ENCODE peak calls at places on chromosomes 11 and 22, in eight cellular contexts. W is HTR-8/SVneo; B is GDM1; E is MCF 10A; J is central memory CD4-positive, alpha-beta T cell; R is midbrain; Z is nephron progenitor cell; V is ACHN. I is an unnamed sample.

GRCh38 chr22:50105529-50106100 is 15.8 kb downstream of the MOV10L1 start:
- DNase-seq in W (no peak), J (no peak), V (no peak), E (no peak), R (no peak), Z (no peak), B (peak; percentile 63), I (no peak)

GRCh38 chr11:105268404-105269062 is 129.0 kb upstream of the CARD18 start:
- DNase-seq in E (no peak), B (no peak), Z (no peak), R (no peak), V (no peak), J (no peak), W (no peak), I (no peak)

GRCh38 chr22:39135092-39135896 is 17.2 kb downstream of the CBX7 start:
- DNase-seq in R (no peak), E (peak; percentile 69), B (no peak), V (peak; percentile 48), J (no peak), W (peak; percentile 42), Z (peak; percentile 82), I (peak; percentile 81)

GRCh38 chr11:43923327-43924111 is 18.9 kb upstream of the C11orf96 start:
- DNase-seq in W (no peak), Z (peak; percentile 40), V (no peak), B (no peak), J (no peak), R (peak; percentile 52), E (no peak), I (no peak)

GRCh38 chr22:36220457-36220921 is 18.8 kb downstream of the APOL2 start:
- DNase-seq in W (no peak), J (no peak), E (peak; percentile 45), V (no peak), B (no peak), Z (no peak), R (no peak), I (no peak)

GRCh38 chr11:32658639-32659406 is 75.2 kb downstream of the EIF3M start:
- DNase-seq in J (no peak), W (no peak), V (no peak), E (peak; percentile 6), Z (no peak), B (no peak), R (no peak), I (no peak)

GRCh38 chr11:123718075-123718868 is 23.2 kb downstream of the ZNF202 start:
- DNase-seq in E (no peak), W (no peak), J (no peak), Z (no peak), R (no peak), B (no peak), V (no peak), I (no peak)

GRCh38 chr22:38554281-38554680 is 15.7 kb downstream of the DMC1 start:
- DNase-seq in W (no peak), V (no peak), E (no peak), R (no peak), Z (no peak), J (no peak), B (no peak), I (no peak)

GRCh38 chr11:13480198-13480597 is 15.6 kb downstream of the PTH start:
- DNase-seq in J (no peak), E (peak; percentile 21), V (no peak), Z (no peak), W (no peak), B (no peak), R (no peak), I (no peak)

GRCh38 chr11:71279916-71280645 is 27.7 kb upstream of the SHANK2 start:
- DNase-seq in W (no peak), R (no peak), Z (no peak), V (no peak), E (no peak), B (no peak), J (no peak), I (no peak)

GRCh38 chr22:36367066-36367465 is 20.7 kb downstream of the MYH9 start:
- DNase-seq in Z (no peak), W (no peak), V (no peak), E (no peak), J (no peak), B (no peak), R (no peak), I (no peak)

GRCh38 chr22:26981520-26981919 is 324.1 kb downstream of the MIAT start:
- DNase-seq in B (no peak), E (no peak), Z (no peak), W (no peak), V (no peak), R (no peak), J (no peak), I (no peak)

GRCh38 chr22:41320416-41321240 is 19.3 kb downstream of the ZC3H7B start:
- DNase-seq in V (no peak), Z (peak; percentile 23), W (no peak), B (no peak), E (no peak), R (no peak), J (no peak), I (no peak)

GRCh38 chr11:46295312-46295995 is 18.0 kb downstream of the CREB3L1 start:
- DNase-seq in B (peak; percentile 64), W (peak; percentile 87), Z (peak; percentile 90), R (peak; percentile 67), V (peak; percentile 80), J (peak; percentile 71), E (peak; percentile 72), I (no peak)

GRCh38 chr11:284081-285020 is 4.6 kb upstream of the PGGHG start:
- DNase-seq in V (no peak), E (no peak), Z (peak; percentile 59), W (no peak), B (no peak), R (no peak), J (no peak), I (peak; percentile 41)

GRCh38 chr11:57269580-57270021 is 32.6 kb upstream of the APLNR start:
- DNase-seq in W (no peak), Z (no peak), J (no peak), E (no peak), V (no peak), B (no peak), R (no peak), I (no peak)

GRCh38 chr11:79018371-79018849 is 422.4 kb downstream of the TENM4 start:
- DNase-seq in Z (no peak), V (no peak), B (no peak), E (no peak), J (no peak), W (no peak), R (no peak), I (no peak)

GRCh38 chr11:68840661-68841653 is 759 bp downstream of the CPT1A start:
- DNase-seq in V (peak; percentile 50), B (no peak), Z (peak; percentile 50), R (no peak), E (peak; percentile 50), J (peak; percentile 12), W (peak; percentile 46), I (peak; percentile 64)

GRCh38 chr11:60498853-60499252 is 6.3 kb downstream of the MS4A12 start:
- DNase-seq in J (no peak), W (no peak), E (no peak), R (no peak), V (no peak), Z (no peak), B (no peak), I (no peak)

GRCh38 chr11:132911186-132911585 is 621.1 kb downstream of the OPCML start:
- DNase-seq in R (no peak), Z (no peak), W (peak; percentile 53), B (no peak), V (no peak), J (no peak), E (no peak), I (no peak)

GRCh38 chr11:6617315-6617781 is 1.9 kb downstream of the TPP1 start:
- DNase-seq in J (no peak), Z (no peak), E (no peak), B (no peak), V (no peak), W (no peak), R (no peak), I (no peak)

GRCh38 chr11:10807629-10808552 is 835 bp downstream of the EIF4G2 start:
- DNase-seq in J (peak; percentile 48), R (peak; percentile 38), Z (peak; percentile 56), B (peak; percentile 44), W (no peak), E (peak; percentile 49), V (peak; percentile 46), I (no peak)

GRCh38 chr11:101880208-101880607 is 34.6 kb upstream of the CEP126 start:
- DNase-seq in W (peak; percentile 35), E (peak; percentile 66), V (peak; percentile 68), Z (no peak), B (no peak), J (no peak), R (no peak), I (no peak)

GRCh38 chr22:24097961-24098391 is 83.3 kb upstream of the SUSD2 start:
- DNase-seq in E (no peak), J (no peak), B (no peak), R (no peak), V (no peak), W (no peak), Z (no peak), I (no peak)

GRCh38 chr11:114250993-114251796 is 45.0 kb upstream of the NNMT start:
- DNase-seq in V (no peak), R (no peak), E (no peak), Z (no peak), W (no peak), B (no peak), J (no peak), I (no peak)

GRCh38 chr22:50040717-50041116 is 17.4 kb downstream of the TTLL8 start:
- DNase-seq in W (no peak), J (no peak), Z (no peak), V (no peak), E (no peak), R (no peak), B (no peak), I (no peak)

GRCh38 chr22:50702821-50703725 is 30.4 kb downstream of the SHANK3 start:
- DNase-seq in V (no peak), R (no peak), B (no peak), Z (no peak), W (no peak), E (no peak), J (no peak), I (no peak)

GRCh38 chr11:98625526-98625925 is 395.2 kb upstream of the CNTN5 start:
- DNase-seq in J (no peak), W (no peak), E (no peak), Z (no peak), R (no peak), B (no peak), V (no peak), I (no peak)

GRCh38 chr22:29907753-29908515 is 25.0 kb downstream of the MTMR3 start:
- DNase-seq in R (no peak), B (peak; percentile 48), E (peak; percentile 98), Z (no peak), V (peak; percentile 94), J (no peak), W (peak; percentile 68), I (peak; percentile 31)

GRCh38 chr11:65793144-65793581 is 6.3 kb downstream of the OVOL1 start:
- DNase-seq in V (no peak), J (no peak), Z (no peak), B (no peak), R (no peak), W (no peak), E (peak; percentile 94), I (no peak)

GRCh38 chr11:69239320-69240040 is 54.5 kb upstream of the MYEOV start:
- DNase-seq in R (no peak), Z (no peak), W (no peak), J (no peak), B (no peak), E (no peak), V (no peak), I (no peak)

GRCh38 chr11:114279778-114280532 is 16.2 kb upstream of the NNMT start:
- DNase-seq in Z (no peak), E (peak; percentile 86), W (no peak), V (no peak), R (no peak), J (no peak), B (no peak), I (no peak)

GRCh38 chr11:121625784-121626506 is 173.2 kb upstream of the SORL1-AS1 start:
- DNase-seq in B (no peak), J (no peak), W (no peak), V (no peak), Z (no peak), R (peak; percentile 35), E (peak; percentile 20), I (no peak)

GRCh38 chr11:2801711-2802388 is 83.7 kb downstream of the CDKN1C start:
- DNase-seq in R (no peak), B (no peak), Z (no peak), E (no peak), W (no peak), V (no peak), J (no peak), I (no peak)